ENCODE peak calls at places on chromosomes 13 and 19, in ten cellular contexts. E is RPMI8226; U is neural progenitor cell; C is CD4-positive, alpha-beta T cell; Y is A172; I is T-helper 1 cell; V is hypothalamus; B is adrenal gland; A is GM04503; H is HT-29. L is an unnamed sample.

GRCh38 chr19:2960120-2960519 is 15.3 kb upstream of the ZNF77 start:
- DNase-seq in A (no peak), B (peak; percentile 59), H (no peak), C (no peak), Y (no peak), U (no peak), E (no peak), V (no peak), I (no peak), L (no peak)

GRCh38 chr19:13906525-13906904 is 514 bp downstream of the CC2D1A start:
- DNase-seq in H (peak; percentile 9), C (no peak), A (no peak), B (no peak), E (peak; percentile 31), U (no peak), I (peak; percentile 25), Y (no peak), V (no peak), L (no peak)

GRCh38 chr13:105918842-105919741 is 616.4 kb downstream of the EFNB2 start:
- DNase-seq in C (no peak), A (no peak), Y (peak; percentile 95), I (no peak), U (no peak), H (peak; percentile 97), B (peak; percentile 34), V (no peak), E (peak; percentile 77), L (peak; percentile 42)

GRCh38 chr13:45809810-45810394 is 41.7 kb downstream of the SIAH3 start:
- DNase-seq in B (no peak), C (no peak), V (no peak), U (no peak), H (no peak), Y (no peak), E (peak; percentile 16), A (no peak), I (no peak), L (no peak)

GRCh38 chr19:8206147-8207087 is 2.8 kb upstream of the CERS4 start:
- DNase-seq in C (no peak), V (no peak), Y (no peak), B (no peak), I (no peak), A (no peak), E (no peak), H (no peak), U (no peak), L (no peak)

GRCh38 chr13:113855931-113856715 is 7.8 kb downstream of the GAS6 start:
- DNase-seq in U (no peak), A (no peak), B (no peak), C (no peak), H (no peak), V (no peak), Y (no peak), E (peak; percentile 68), I (no peak), L (no peak)

GRCh38 chr19:43525836-43526771 is 897 bp downstream of the ETHE1 start:
- DNase-seq in E (no peak), B (peak; percentile 30), I (no peak), Y (no peak), A (no peak), U (peak; percentile 45), H (peak; percentile 76), V (no peak), C (no peak), L (peak; percentile 34)

GRCh38 chr13:106535552-106536243 is at the start of gene EFNB2:
- DNase-seq in Y (peak; percentile 82), H (peak; percentile 98), B (peak; percentile 89), V (peak; percentile 52), E (peak; percentile 95), A (peak; percentile 39), U (peak; percentile 99), I (peak; percentile 83), C (peak; percentile 77), L (peak; percentile 94)

GRCh38 chr19:32203161-32203560 is 142.2 kb upstream of the ZNF507 start:
- DNase-seq in V (no peak), E (no peak), I (no peak), B (no peak), A (no peak), H (no peak), C (no peak), U (no peak), Y (no peak), L (no peak)

GRCh38 chr19:7494416-7495098 is 5.7 kb upstream of the PEX11G start:
- DNase-seq in E (no peak), H (no peak), A (no peak), V (peak; percentile 45), U (peak; percentile 33), Y (no peak), I (no peak), C (no peak), B (peak; percentile 96), L (peak; percentile 53)

GRCh38 chr19:52188822-52189744 is 769 bp upstream of the PPP2R1A start:
- DNase-seq in H (no peak), A (no peak), I (no peak), U (no peak), V (no peak), B (peak; percentile 86), C (no peak), E (no peak), Y (no peak), L (no peak)

GRCh38 chr13:20188649-20189553 is 3.8 kb downstream of the GJB2 start:
- DNase-seq in H (no peak), Y (no peak), B (no peak), V (no peak), U (peak; percentile 37), C (no peak), I (no peak), A (no peak), E (no peak), L (no peak)

L was measured in dermis blood vessel endothelial cell.